ENCODE peak calls at places on chromosomes 4 and X, in seven cellular contexts. One of them, this sample, is unnamed.

GRCh38 chr4:7241587-7242125 is 49.3 kb downstream of the SORCS2 start:
- DNase-seq in dorsolateral prefrontal cortex: no peak
- DNase-seq in head of caudate nucleus: no peak
- DNase-seq in nucleus accumbens: no peak
- DNase-seq in stimulated activated CD4-positive, alpha-beta T cell treated with anti-CD3 and anti-CD28 coated beads, Interleukin-12 subunit alpha, Interleukin-12 subunit beta, amount 100 ng/mL, for 48 hours: no peak
- DNase-seq in stimulated activated CD8-positive, alpha-beta memory T cell treated with anti-CD3 and anti-CD28 coated beads, Interleukin-7, amount 100 ng/mL, for 4 hours: no peak
- DNase-seq in activated CD4-positive, alpha-beta T cell treated with anti-CD3 and anti-CD28 coated beads, Interleukin-2, amount 50 U/mL, for 4 hours: no peak
- DNase-seq in this sample: no peak

GRCh38 chr4:80532674-80533333 is 197.3 kb downstream of the CFAP299 start:
- DNase-seq in dorsolateral prefrontal cortex: no peak
- DNase-seq in head of caudate nucleus: no peak
- DNase-seq in nucleus accumbens: no peak
- DNase-seq in stimulated activated CD4-positive, alpha-beta T cell treated with anti-CD3 and anti-CD28 coated beads, Interleukin-12 subunit alpha, Interleukin-12 subunit beta, amount 100 ng/mL, for 48 hours: no peak
- DNase-seq in stimulated activated CD8-positive, alpha-beta memory T cell treated with anti-CD3 and anti-CD28 coated beads, Interleukin-7, amount 100 ng/mL, for 4 hours: no peak
- DNase-seq in activated CD4-positive, alpha-beta T cell treated with anti-CD3 and anti-CD28 coated beads, Interleukin-2, amount 50 U/mL, for 4 hours: no peak
- DNase-seq in this sample: no peak

GRCh38 chr4:113397114-113397701 is 347.8 kb downstream of the ANK2 start:
- DNase-seq in dorsolateral prefrontal cortex: no peak
- DNase-seq in head of caudate nucleus: no peak
- DNase-seq in nucleus accumbens: no peak
- DNase-seq in stimulated activated CD4-positive, alpha-beta T cell treated with anti-CD3 and anti-CD28 coated beads, Interleukin-12 subunit alpha, Interleukin-12 subunit beta, amount 100 ng/mL, for 48 hours: no peak
- DNase-seq in stimulated activated CD8-positive, alpha-beta memory T cell treated with anti-CD3 and anti-CD28 coated beads, Interleukin-7, amount 100 ng/mL, for 4 hours: no peak
- DNase-seq in activated CD4-positive, alpha-beta T cell treated with anti-CD3 and anti-CD28 coated beads, Interleukin-2, amount 50 U/mL, for 4 hours: no peak
- DNase-seq in this sample: no peak

GRCh38 chr4:134320048-134320447 is 118.5 kb upstream of the PABPC4L start:
- DNase-seq in dorsolateral prefrontal cortex: no peak
- DNase-seq in head of caudate nucleus: no peak
- DNase-seq in nucleus accumbens: no peak
- DNase-seq in stimulated activated CD4-positive, alpha-beta T cell treated with anti-CD3 and anti-CD28 coated beads, Interleukin-12 subunit alpha, Interleukin-12 subunit beta, amount 100 ng/mL, for 48 hours: no peak
- DNase-seq in stimulated activated CD8-positive, alpha-beta memory T cell treated with anti-CD3 and anti-CD28 coated beads, Interleukin-7, amount 100 ng/mL, for 4 hours: no peak
- DNase-seq in activated CD4-positive, alpha-beta T cell treated with anti-CD3 and anti-CD28 coated beads, Interleukin-2, amount 50 U/mL, for 4 hours: no peak
- DNase-seq in this sample: no peak

GRCh38 chrX:122982521-122982920 is 201.6 kb upstream of the GRIA3 start:
- DNase-seq in dorsolateral prefrontal cortex: no peak
- DNase-seq in head of caudate nucleus: no peak
- DNase-seq in nucleus accumbens: no peak
- DNase-seq in stimulated activated CD4-positive, alpha-beta T cell treated with anti-CD3 and anti-CD28 coated beads, Interleukin-12 subunit alpha, Interleukin-12 subunit beta, amount 100 ng/mL, for 48 hours: no peak
- DNase-seq in stimulated activated CD8-positive, alpha-beta memory T cell treated with anti-CD3 and anti-CD28 coated beads, Interleukin-7, amount 100 ng/mL, for 4 hours: no peak
- DNase-seq in activated CD4-positive, alpha-beta T cell treated with anti-CD3 and anti-CD28 coated beads, Interleukin-2, amount 50 U/mL, for 4 hours: no peak
- DNase-seq in this sample: no peak

GRCh38 chrX:136639506-136640176 is 8.3 kb upstream of the CD40LG start:
- DNase-seq in dorsolateral prefrontal cortex: no peak
- DNase-seq in head of caudate nucleus: no peak
- DNase-seq in nucleus accumbens: no peak
- DNase-seq in stimulated activated CD4-positive, alpha-beta T cell treated with anti-CD3 and anti-CD28 coated beads, Interleukin-12 subunit alpha, Interleukin-12 subunit beta, amount 100 ng/mL, for 48 hours: no peak
- DNase-seq in stimulated activated CD8-positive, alpha-beta memory T cell treated with anti-CD3 and anti-CD28 coated beads, Interleukin-7, amount 100 ng/mL, for 4 hours: peak
- DNase-seq in activated CD4-positive, alpha-beta T cell treated with anti-CD3 and anti-CD28 coated beads, Interleukin-2, amount 50 U/mL, for 4 hours: peak
- DNase-seq in this sample: no peak

GRCh38 chr4:82005153-82005552 is 368.6 kb downstream of the HNRNPD start:
- DNase-seq in dorsolateral prefrontal cortex: no peak
- DNase-seq in head of caudate nucleus: no peak
- DNase-seq in nucleus accumbens: no peak
- DNase-seq in stimulated activated CD4-positive, alpha-beta T cell treated with anti-CD3 and anti-CD28 coated beads, Interleukin-12 subunit alpha, Interleukin-12 subunit beta, amount 100 ng/mL, for 48 hours: no peak
- DNase-seq in stimulated activated CD8-positive, alpha-beta memory T cell treated with anti-CD3 and anti-CD28 coated beads, Interleukin-7, amount 100 ng/mL, for 4 hours: no peak
- DNase-seq in activated CD4-positive, alpha-beta T cell treated with anti-CD3 and anti-CD28 coated beads, Interleukin-2, amount 50 U/mL, for 4 hours: no peak
- DNase-seq in this sample: no peak

GRCh38 chr4:56909083-56909981 is 1.6 kb downstream of the REST start:
- DNase-seq in dorsolateral prefrontal cortex: no peak
- DNase-seq in head of caudate nucleus: peak
- DNase-seq in nucleus accumbens: no peak
- DNase-seq in stimulated activated CD4-positive, alpha-beta T cell treated with anti-CD3 and anti-CD28 coated beads, Interleukin-12 subunit alpha, Interleukin-12 subunit beta, amount 100 ng/mL, for 48 hours: peak
- DNase-seq in stimulated activated CD8-positive, alpha-beta memory T cell treated with anti-CD3 and anti-CD28 coated beads, Interleukin-7, amount 100 ng/mL, for 4 hours: peak
- DNase-seq in activated CD4-positive, alpha-beta T cell treated with anti-CD3 and anti-CD28 coated beads, Interleukin-2, amount 50 U/mL, for 4 hours: peak
- DNase-seq in this sample: peak

GRCh38 chrX:22963186-22963585 is 36.6 kb upstream of the DDX53 start:
- DNase-seq in dorsolateral prefrontal cortex: no peak
- DNase-seq in head of caudate nucleus: no peak
- DNase-seq in nucleus accumbens: no peak
- DNase-seq in stimulated activated CD4-positive, alpha-beta T cell treated with anti-CD3 and anti-CD28 coated beads, Interleukin-12 subunit alpha, Interleukin-12 subunit beta, amount 100 ng/mL, for 48 hours: no peak
- DNase-seq in stimulated activated CD8-positive, alpha-beta memory T cell treated with anti-CD3 and anti-CD28 coated beads, Interleukin-7, amount 100 ng/mL, for 4 hours: no peak
- DNase-seq in activated CD4-positive, alpha-beta T cell treated with anti-CD3 and anti-CD28 coated beads, Interleukin-2, amount 50 U/mL, for 4 hours: no peak
- DNase-seq in this sample: no peak

GRCh38 chr4:189792819-189793618 is 147.7 kb upstream of the FRG1 start:
- DNase-seq in dorsolateral prefrontal cortex: peak
- DNase-seq in head of caudate nucleus: peak
- DNase-seq in nucleus accumbens: no peak
- DNase-seq in stimulated activated CD4-positive, alpha-beta T cell treated with anti-CD3 and anti-CD28 coated beads, Interleukin-12 subunit alpha, Interleukin-12 subunit beta, amount 100 ng/mL, for 48 hours: peak
- DNase-seq in stimulated activated CD8-positive, alpha-beta memory T cell treated with anti-CD3 and anti-CD28 coated beads, Interleukin-7, amount 100 ng/mL, for 4 hours: peak
- DNase-seq in activated CD4-positive, alpha-beta T cell treated with anti-CD3 and anti-CD28 coated beads, Interleukin-2, amount 50 U/mL, for 4 hours: peak
- DNase-seq in this sample: peak

GRCh38 chr4:123811763-123812390 is 415.3 kb downstream of the SPRY1 start:
- DNase-seq in dorsolateral prefrontal cortex: no peak
- DNase-seq in head of caudate nucleus: no peak
- DNase-seq in nucleus accumbens: no peak
- DNase-seq in stimulated activated CD4-positive, alpha-beta T cell treated with anti-CD3 and anti-CD28 coated beads, Interleukin-12 subunit alpha, Interleukin-12 subunit beta, amount 100 ng/mL, for 48 hours: no peak
- DNase-seq in stimulated activated CD8-positive, alpha-beta memory T cell treated with anti-CD3 and anti-CD28 coated beads, Interleukin-7, amount 100 ng/mL, for 4 hours: no peak
- DNase-seq in activated CD4-positive, alpha-beta T cell treated with anti-CD3 and anti-CD28 coated beads, Interleukin-2, amount 50 U/mL, for 4 hours: no peak
- DNase-seq in this sample: no peak

GRCh38 chr4:52618795-52619590 is 40.1 kb downstream of the USP46 start:
- DNase-seq in dorsolateral prefrontal cortex: no peak
- DNase-seq in head of caudate nucleus: no peak
- DNase-seq in nucleus accumbens: no peak
- DNase-seq in stimulated activated CD4-positive, alpha-beta T cell treated with anti-CD3 and anti-CD28 coated beads, Interleukin-12 subunit alpha, Interleukin-12 subunit beta, amount 100 ng/mL, for 48 hours: no peak
- DNase-seq in stimulated activated CD8-positive, alpha-beta memory T cell treated with anti-CD3 and anti-CD28 coated beads, Interleukin-7, amount 100 ng/mL, for 4 hours: no peak
- DNase-seq in activated CD4-positive, alpha-beta T cell treated with anti-CD3 and anti-CD28 coated beads, Interleukin-2, amount 50 U/mL, for 4 hours: no peak
- DNase-seq in this sample: no peak

GRCh38 chr4:93777081-93777460 is 51.5 kb upstream of the ATOH1 start:
- DNase-seq in dorsolateral prefrontal cortex: no peak
- DNase-seq in head of caudate nucleus: no peak
- DNase-seq in nucleus accumbens: no peak
- DNase-seq in stimulated activated CD4-positive, alpha-beta T cell treated with anti-CD3 and anti-CD28 coated beads, Interleukin-12 subunit alpha, Interleukin-12 subunit beta, amount 100 ng/mL, for 48 hours: no peak
- DNase-seq in stimulated activated CD8-positive, alpha-beta memory T cell treated with anti-CD3 and anti-CD28 coated beads, Interleukin-7, amount 100 ng/mL, for 4 hours: no peak
- DNase-seq in activated CD4-positive, alpha-beta T cell treated with anti-CD3 and anti-CD28 coated beads, Interleukin-2, amount 50 U/mL, for 4 hours: no peak
- DNase-seq in this sample: no peak

GRCh38 chr4:73187325-73187724 is 71.3 kb downstream of the ANKRD17 start:
- DNase-seq in dorsolateral prefrontal cortex: no peak
- DNase-seq in head of caudate nucleus: no peak
- DNase-seq in nucleus accumbens: no peak
- DNase-seq in stimulated activated CD4-positive, alpha-beta T cell treated with anti-CD3 and anti-CD28 coated beads, Interleukin-12 subunit alpha, Interleukin-12 subunit beta, amount 100 ng/mL, for 48 hours: no peak
- DNase-seq in stimulated activated CD8-positive, alpha-beta memory T cell treated with anti-CD3 and anti-CD28 coated beads, Interleukin-7, amount 100 ng/mL, for 4 hours: no peak
- DNase-seq in activated CD4-positive, alpha-beta T cell treated with anti-CD3 and anti-CD28 coated beads, Interleukin-2, amount 50 U/mL, for 4 hours: no peak
- DNase-seq in this sample: no peak

GRCh38 chr4:10783351-10783750 is 98.8 kb upstream of the CLNK start:
- DNase-seq in dorsolateral prefrontal cortex: no peak
- DNase-seq in head of caudate nucleus: no peak
- DNase-seq in nucleus accumbens: no peak
- DNase-seq in stimulated activated CD4-positive, alpha-beta T cell treated with anti-CD3 and anti-CD28 coated beads, Interleukin-12 subunit alpha, Interleukin-12 subunit beta, amount 100 ng/mL, for 48 hours: no peak
- DNase-seq in stimulated activated CD8-positive, alpha-beta memory T cell treated with anti-CD3 and anti-CD28 coated beads, Interleukin-7, amount 100 ng/mL, for 4 hours: no peak
- DNase-seq in activated CD4-positive, alpha-beta T cell treated with anti-CD3 and anti-CD28 coated beads, Interleukin-2, amount 50 U/mL, for 4 hours: no peak
- DNase-seq in this sample: no peak

GRCh38 chrX:150692296-150692695 is 900 bp upstream of the MTMR1 start:
- DNase-seq in dorsolateral prefrontal cortex: no peak
- DNase-seq in head of caudate nucleus: no peak
- DNase-seq in nucleus accumbens: no peak
- DNase-seq in stimulated activated CD4-positive, alpha-beta T cell treated with anti-CD3 and anti-CD28 coated beads, Interleukin-12 subunit alpha, Interleukin-12 subunit beta, amount 100 ng/mL, for 48 hours: no peak
- DNase-seq in stimulated activated CD8-positive, alpha-beta memory T cell treated with anti-CD3 and anti-CD28 coated beads, Interleukin-7, amount 100 ng/mL, for 4 hours: no peak
- DNase-seq in activated CD4-positive, alpha-beta T cell treated with anti-CD3 and anti-CD28 coated beads, Interleukin-2, amount 50 U/mL, for 4 hours: peak
- DNase-seq in this sample: no peak

GRCh38 chrX:130715299-130715698 is 187.7 kb downstream of the ENOX2 start:
- DNase-seq in dorsolateral prefrontal cortex: no peak
- DNase-seq in head of caudate nucleus: no peak
- DNase-seq in nucleus accumbens: no peak
- DNase-seq in stimulated activated CD4-positive, alpha-beta T cell treated with anti-CD3 and anti-CD28 coated beads, Interleukin-12 subunit alpha, Interleukin-12 subunit beta, amount 100 ng/mL, for 48 hours: no peak
- DNase-seq in stimulated activated CD8-positive, alpha-beta memory T cell treated with anti-CD3 and anti-CD28 coated beads, Interleukin-7, amount 100 ng/mL, for 4 hours: no peak
- DNase-seq in activated CD4-positive, alpha-beta T cell treated with anti-CD3 and anti-CD28 coated beads, Interleukin-2, amount 50 U/mL, for 4 hours: no peak
- DNase-seq in this sample: no peak

GRCh38 chr4:31088600-31089230 is 368.5 kb downstream of the PCDH7 start:
- DNase-seq in dorsolateral prefrontal cortex: no peak
- DNase-seq in head of caudate nucleus: no peak
- DNase-seq in nucleus accumbens: no peak
- DNase-seq in stimulated activated CD4-positive, alpha-beta T cell treated with anti-CD3 and anti-CD28 coated beads, Interleukin-12 subunit alpha, Interleukin-12 subunit beta, amount 100 ng/mL, for 48 hours: no peak
- DNase-seq in stimulated activated CD8-positive, alpha-beta memory T cell treated with anti-CD3 and anti-CD28 coated beads, Interleukin-7, amount 100 ng/mL, for 4 hours: no peak
- DNase-seq in activated CD4-positive, alpha-beta T cell treated with anti-CD3 and anti-CD28 coated beads, Interleukin-2, amount 50 U/mL, for 4 hours: no peak
- DNase-seq in this sample: no peak

GRCh38 chr4:153418581-153418980 is 47.6 kb upstream of the TMEM131L start:
- DNase-seq in dorsolateral prefrontal cortex: no peak
- DNase-seq in head of caudate nucleus: no peak
- DNase-seq in nucleus accumbens: no peak
- DNase-seq in stimulated activated CD4-positive, alpha-beta T cell treated with anti-CD3 and anti-CD28 coated beads, Interleukin-12 subunit alpha, Interleukin-12 subunit beta, amount 100 ng/mL, for 48 hours: no peak
- DNase-seq in stimulated activated CD8-positive, alpha-beta memory T cell treated with anti-CD3 and anti-CD28 coated beads, Interleukin-7, amount 100 ng/mL, for 4 hours: no peak
- DNase-seq in activated CD4-positive, alpha-beta T cell treated with anti-CD3 and anti-CD28 coated beads, Interleukin-2, amount 50 U/mL, for 4 hours: no peak
- DNase-seq in this sample: no peak

GRCh38 chrX:38881727-38882126 is 80.5 kb downstream of the MID1IP1 start:
- DNase-seq in dorsolateral prefrontal cortex: no peak
- DNase-seq in head of caudate nucleus: no peak
- DNase-seq in nucleus accumbens: no peak
- DNase-seq in stimulated activated CD4-positive, alpha-beta T cell treated with anti-CD3 and anti-CD28 coated beads, Interleukin-12 subunit alpha, Interleukin-12 subunit beta, amount 100 ng/mL, for 48 hours: no peak
- DNase-seq in stimulated activated CD8-positive, alpha-beta memory T cell treated with anti-CD3 and anti-CD28 coated beads, Interleukin-7, amount 100 ng/mL, for 4 hours: no peak
- DNase-seq in activated CD4-positive, alpha-beta T cell treated with anti-CD3 and anti-CD28 coated beads, Interleukin-2, amount 50 U/mL, for 4 hours: no peak
- DNase-seq in this sample: no peak

GRCh38 chr4:59855630-59856352 is 1344.3 kb upstream of the ADGRL3 start:
- DNase-seq in dorsolateral prefrontal cortex: peak
- DNase-seq in head of caudate nucleus: no peak
- DNase-seq in nucleus accumbens: no peak
- DNase-seq in stimulated activated CD4-positive, alpha-beta T cell treated with anti-CD3 and anti-CD28 coated beads, Interleukin-12 subunit alpha, Interleukin-12 subunit beta, amount 100 ng/mL, for 48 hours: no peak
- DNase-seq in stimulated activated CD8-positive, alpha-beta memory T cell treated with anti-CD3 and anti-CD28 coated beads, Interleukin-7, amount 100 ng/mL, for 4 hours: no peak
- DNase-seq in activated CD4-positive, alpha-beta T cell treated with anti-CD3 and anti-CD28 coated beads, Interleukin-2, amount 50 U/mL, for 4 hours: no peak
- DNase-seq in this sample: no peak

GRCh38 chrX:50606300-50606950 is 135.8 kb upstream of the DGKK start:
- DNase-seq in dorsolateral prefrontal cortex: no peak
- DNase-seq in head of caudate nucleus: no peak
- DNase-seq in nucleus accumbens: no peak
- DNase-seq in stimulated activated CD4-positive, alpha-beta T cell treated with anti-CD3 and anti-CD28 coated beads, Interleukin-12 subunit alpha, Interleukin-12 subunit beta, amount 100 ng/mL, for 48 hours: no peak
- DNase-seq in stimulated activated CD8-positive, alpha-beta memory T cell treated with anti-CD3 and anti-CD28 coated beads, Interleukin-7, amount 100 ng/mL, for 4 hours: no peak
- DNase-seq in activated CD4-positive, alpha-beta T cell treated with anti-CD3 and anti-CD28 coated beads, Interleukin-2, amount 50 U/mL, for 4 hours: no peak
- DNase-seq in this sample: no peak

GRCh38 chr4:28490669-28491068 is 1630.0 kb downstream of the STIM2 start:
- DNase-seq in dorsolateral prefrontal cortex: no peak
- DNase-seq in head of caudate nucleus: no peak
- DNase-seq in nucleus accumbens: no peak
- DNase-seq in stimulated activated CD4-positive, alpha-beta T cell treated with anti-CD3 and anti-CD28 coated beads, Interleukin-12 subunit alpha, Interleukin-12 subunit beta, amount 100 ng/mL, for 48 hours: no peak
- DNase-seq in stimulated activated CD8-positive, alpha-beta memory T cell treated with anti-CD3 and anti-CD28 coated beads, Interleukin-7, amount 100 ng/mL, for 4 hours: no peak
- DNase-seq in activated CD4-positive, alpha-beta T cell treated with anti-CD3 and anti-CD28 coated beads, Interleukin-2, amount 50 U/mL, for 4 hours: no peak
- DNase-seq in this sample: no peak

GRCh38 chr4:154124539-154125255 is 335.8 kb upstream of the SFRP2 start:
- DNase-seq in dorsolateral prefrontal cortex: no peak
- DNase-seq in head of caudate nucleus: no peak
- DNase-seq in nucleus accumbens: no peak
- DNase-seq in stimulated activated CD4-positive, alpha-beta T cell treated with anti-CD3 and anti-CD28 coated beads, Interleukin-12 subunit alpha, Interleukin-12 subunit beta, amount 100 ng/mL, for 48 hours: no peak
- DNase-seq in stimulated activated CD8-positive, alpha-beta memory T cell treated with anti-CD3 and anti-CD28 coated beads, Interleukin-7, amount 100 ng/mL, for 4 hours: no peak
- DNase-seq in activated CD4-positive, alpha-beta T cell treated with anti-CD3 and anti-CD28 coated beads, Interleukin-2, amount 50 U/mL, for 4 hours: no peak
- DNase-seq in this sample: no peak

GRCh38 chr4:80213117-80213815 is 16.0 kb downstream of the PRDM8 start:
- DNase-seq in dorsolateral prefrontal cortex: no peak
- DNase-seq in head of caudate nucleus: no peak
- DNase-seq in nucleus accumbens: no peak
- DNase-seq in stimulated activated CD4-positive, alpha-beta T cell treated with anti-CD3 and anti-CD28 coated beads, Interleukin-12 subunit alpha, Interleukin-12 subunit beta, amount 100 ng/mL, for 48 hours: no peak
- DNase-seq in stimulated activated CD8-positive, alpha-beta memory T cell treated with anti-CD3 and anti-CD28 coated beads, Interleukin-7, amount 100 ng/mL, for 4 hours: no peak
- DNase-seq in activated CD4-positive, alpha-beta T cell treated with anti-CD3 and anti-CD28 coated beads, Interleukin-2, amount 50 U/mL, for 4 hours: no peak
- DNase-seq in this sample: no peak

GRCh38 chrX:46819136-46819535 is 17.7 kb upstream of the RP2 start:
- DNase-seq in dorsolateral prefrontal cortex: no peak
- DNase-seq in head of caudate nucleus: no peak
- DNase-seq in nucleus accumbens: no peak
- DNase-seq in stimulated activated CD4-positive, alpha-beta T cell treated with anti-CD3 and anti-CD28 coated beads, Interleukin-12 subunit alpha, Interleukin-12 subunit beta, amount 100 ng/mL, for 48 hours: no peak
- DNase-seq in stimulated activated CD8-positive, alpha-beta memory T cell treated with anti-CD3 and anti-CD28 coated beads, Interleukin-7, amount 100 ng/mL, for 4 hours: no peak
- DNase-seq in activated CD4-positive, alpha-beta T cell treated with anti-CD3 and anti-CD28 coated beads, Interleukin-2, amount 50 U/mL, for 4 hours: no peak
- DNase-seq in this sample: no peak

GRCh38 chr4:150368667-150369066 is 213.3 kb upstream of the MAB21L2 start:
- DNase-seq in dorsolateral prefrontal cortex: no peak
- DNase-seq in head of caudate nucleus: no peak
- DNase-seq in nucleus accumbens: no peak
- DNase-seq in stimulated activated CD4-positive, alpha-beta T cell treated with anti-CD3 and anti-CD28 coated beads, Interleukin-12 subunit alpha, Interleukin-12 subunit beta, amount 100 ng/mL, for 48 hours: no peak
- DNase-seq in stimulated activated CD8-positive, alpha-beta memory T cell treated with anti-CD3 and anti-CD28 coated beads, Interleukin-7, amount 100 ng/mL, for 4 hours: no peak
- DNase-seq in activated CD4-positive, alpha-beta T cell treated with anti-CD3 and anti-CD28 coated beads, Interleukin-2, amount 50 U/mL, for 4 hours: no peak
- DNase-seq in this sample: no peak

GRCh38 chrX:12693754-12694153 is 97.5 kb upstream of the PRPS2 start:
- DNase-seq in dorsolateral prefrontal cortex: no peak
- DNase-seq in head of caudate nucleus: no peak
- DNase-seq in nucleus accumbens: no peak
- DNase-seq in stimulated activated CD4-positive, alpha-beta T cell treated with anti-CD3 and anti-CD28 coated beads, Interleukin-12 subunit alpha, Interleukin-12 subunit beta, amount 100 ng/mL, for 48 hours: no peak
- DNase-seq in stimulated activated CD8-positive, alpha-beta memory T cell treated with anti-CD3 and anti-CD28 coated beads, Interleukin-7, amount 100 ng/mL, for 4 hours: no peak
- DNase-seq in activated CD4-positive, alpha-beta T cell treated with anti-CD3 and anti-CD28 coated beads, Interleukin-2, amount 50 U/mL, for 4 hours: no peak
- DNase-seq in this sample: no peak

GRCh38 chrX:138031715-138032114 is 465.8 kb downstream of the ZIC3 start:
- DNase-seq in dorsolateral prefrontal cortex: no peak
- DNase-seq in head of caudate nucleus: no peak
- DNase-seq in nucleus accumbens: no peak
- DNase-seq in stimulated activated CD4-positive, alpha-beta T cell treated with anti-CD3 and anti-CD28 coated beads, Interleukin-12 subunit alpha, Interleukin-12 subunit beta, amount 100 ng/mL, for 48 hours: no peak
- DNase-seq in stimulated activated CD8-positive, alpha-beta memory T cell treated with anti-CD3 and anti-CD28 coated beads, Interleukin-7, amount 100 ng/mL, for 4 hours: no peak
- DNase-seq in activated CD4-positive, alpha-beta T cell treated with anti-CD3 and anti-CD28 coated beads, Interleukin-2, amount 50 U/mL, for 4 hours: no peak
- DNase-seq in this sample: no peak

This sample was measured in sigmoid colon.